ENCODE peak calls at places on chromosomes 3 and 15, in ten cellular contexts. I is astrocyte of the spinal cord, Y is ovary, S is bronchial epithelial cell, F is uterus, B is brain microvascular endothelial cell, Z is breast epithelium, G is tibial artery, H is cardiac muscle cell, C is Panc1. Q is an unnamed sample.

GRCh38 chr15:46956456-46956855 is 760.8 kb upstream of the SEMA6D start:
- DNase-seq in I (no peak), Y (no peak), S (no peak), F (no peak), B (no peak), Z (no peak), G (no peak), H (no peak), C (no peak), Q (no peak)

GRCh38 chr3:13189639-13190375 is 116.6 kb upstream of the IQSEC1 start:
- DNase-seq in I (no peak), Y (no peak), S (peak), F (no peak), B (peak), Z (peak), G (peak), H (no peak), C (no peak), Q (peak)

GRCh38 chr15:57559875-57560274 is 31.8 kb upstream of the MYZAP start:
- DNase-seq in I (peak), Y (peak), S (peak), F (peak), B (peak), Z (peak), G (peak), H (peak), C (peak), Q (no peak)

GRCh38 chr3:191499307-191500125 is 38.6 kb downstream of the PYDC2 start:
- DNase-seq in I (peak), Y (peak), S (peak), F (peak), B (peak), Z (peak), G (no peak), H (peak), C (no peak), Q (no peak)

GRCh38 chr3:197242784-197243432 is 55.5 kb downstream of the DLG1 start:
- DNase-seq in I (no peak), Y (no peak), S (peak), F (no peak), B (no peak), Z (no peak), G (no peak), H (no peak), C (no peak), Q (no peak)

GRCh38 chr3:184894051-184894450 is 82.1 kb downstream of the VPS8 start:
- DNase-seq in I (no peak), Y (no peak), S (no peak), F (no peak), B (no peak), Z (no peak), G (no peak), H (no peak), C (no peak), Q (no peak)

GRCh38 chr15:90680371-90680935 is 36.7 kb upstream of the BLM start:
- DNase-seq in I (peak), Y (no peak), S (peak), F (peak), B (peak), Z (no peak), G (peak), H (no peak), C (no peak), Q (no peak)

GRCh38 chr3:177703788-177704187 is 506.5 kb upstream of the TBL1XR1 start:
- DNase-seq in I (no peak), Y (no peak), S (peak), F (no peak), B (peak), Z (no peak), G (no peak), H (no peak), C (no peak), Q (no peak)

GRCh38 chr3:30299674-30300423 is 306.6 kb upstream of the TGFBR2 start:
- DNase-seq in I (peak), Y (no peak), S (peak), F (no peak), B (no peak), Z (no peak), G (no peak), H (no peak), C (no peak), Q (no peak)

GRCh38 chr3:143171141-143171651 is 51.6 kb downstream of the CHST2 start:
- DNase-seq in I (peak), Y (no peak), S (no peak), F (no peak), B (peak), Z (no peak), G (no peak), H (no peak), C (no peak), Q (no peak)

GRCh38 chr3:122151480-122151879 is 32.0 kb upstream of the CASR start:
- DNase-seq in I (no peak), Y (no peak), S (peak), F (no peak), B (no peak), Z (no peak), G (no peak), H (no peak), C (no peak), Q (no peak)

GRCh38 chr15:74514039-74514438 is 27.0 kb upstream of the ARID3B start:
- DNase-seq in I (no peak), Y (no peak), S (no peak), F (no peak), B (no peak), Z (no peak), G (no peak), H (no peak), C (no peak), Q (no peak)

GRCh38 chr3:95334461-95334860 is 1271.6 kb downstream of the NSUN3 start:
- DNase-seq in I (no peak), Y (no peak), S (no peak), F (no peak), B (no peak), Z (no peak), G (no peak), H (no peak), C (no peak), Q (no peak)

GRCh38 chr3:29353807-29354206 is 72.9 kb downstream of the RBMS3 start:
- DNase-seq in I (no peak), Y (no peak), S (no peak), F (no peak), B (no peak), Z (no peak), G (no peak), H (no peak), C (no peak), Q (no peak)

GRCh38 chr3:178483704-178484103 is 52.5 kb upstream of the KCNMB2 start:
- DNase-seq in I (no peak), Y (no peak), S (no peak), F (no peak), B (no peak), Z (no peak), G (no peak), H (no peak), C (no peak), Q (peak)

GRCh38 chr15:74865316-74865715 is 7.8 kb downstream of the SCAMP2 start:
- DNase-seq in I (no peak), Y (no peak), S (peak), F (no peak), B (no peak), Z (no peak), G (no peak), H (no peak), C (no peak), Q (no peak)

GRCh38 chr15:52518487-52518886 is 10.2 kb downstream of the MYO5A start:
- DNase-seq in I (peak), Y (no peak), S (no peak), F (no peak), B (no peak), Z (no peak), G (no peak), H (no peak), C (no peak), Q (no peak)

GRCh38 chr15:27820232-27820631 is 278.9 kb downstream of the OCA2 start:
- DNase-seq in I (peak), Y (no peak), S (peak), F (no peak), B (peak), Z (no peak), G (no peak), H (no peak), C (no peak), Q (no peak)

GRCh38 chr3:86948840-86949239 is 42.1 kb downstream of the VGLL3 start:
- DNase-seq in I (peak), Y (no peak), S (peak), F (no peak), B (no peak), Z (no peak), G (no peak), H (no peak), C (no peak), Q (no peak)

GRCh38 chr15:65987100-65987499 is 117.8 kb downstream of the RAB11A start:
- DNase-seq in I (no peak), Y (no peak), S (no peak), F (no peak), B (no peak), Z (no peak), G (no peak), H (no peak), C (no peak), Q (no peak)

GRCh38 chr15:43081283-43081682 is 24.6 kb downstream of the UBR1 start:
- DNase-seq in I (no peak), Y (no peak), S (no peak), F (no peak), B (no peak), Z (no peak), G (no peak), H (no peak), C (no peak), Q (no peak)

GRCh38 chr3:49792371-49793150 is 6.2 kb upstream of the IP6K1 start:
- DNase-seq in I (no peak), Y (peak), S (no peak), F (no peak), B (no peak), Z (no peak), G (no peak), H (no peak), C (no peak), Q (no peak)

GRCh38 chr15:90154861-90155626 is 46.1 kb upstream of the SEMA4B start:
- DNase-seq in I (peak), Y (no peak), S (peak), F (no peak), B (no peak), Z (no peak), G (no peak), H (no peak), C (peak), Q (no peak)

GRCh38 chr3:44114142-44114541 is 127.5 kb upstream of the TOPAZ1 start:
- DNase-seq in I (no peak), Y (no peak), S (no peak), F (no peak), B (peak), Z (no peak), G (no peak), H (peak), C (no peak), Q (no peak)

GRCh38 chr3:194089357-194090177 is 46.4 kb upstream of the HES1 start:
- DNase-seq in I (peak), Y (peak), S (peak), F (peak), B (peak), Z (peak), G (peak), H (no peak), C (peak), Q (peak)

GRCh38 chr3:122245513-122246174 is 62.2 kb downstream of the CASR start:
- DNase-seq in I (peak), Y (no peak), S (peak), F (no peak), B (peak), Z (no peak), G (no peak), H (no peak), C (no peak), Q (no peak)

GRCh38 chr3:175346573-175347356 is 487.6 kb downstream of the NAALADL2 start:
- DNase-seq in I (peak), Y (peak), S (peak), F (peak), B (peak), Z (peak), G (peak), H (no peak), C (peak), Q (peak)

GRCh38 chr3:188595890-188596376 is 442.0 kb downstream of the LPP start:
- DNase-seq in I (peak), Y (no peak), S (peak), F (no peak), B (no peak), Z (no peak), G (no peak), H (no peak), C (no peak), Q (no peak)

GRCh38 chr3:145780301-145780700 is 380.7 kb downstream of the PLOD2 start:
- DNase-seq in I (no peak), Y (no peak), S (no peak), F (no peak), B (no peak), Z (no peak), G (no peak), H (no peak), C (no peak), Q (no peak)

GRCh38 chr3:37812497-37812896 is 49.2 kb upstream of the CTDSPL start:
- DNase-seq in I (peak), Y (no peak), S (no peak), F (no peak), B (peak), Z (no peak), G (peak), H (no peak), C (no peak), Q (no peak)

GRCh38 chr15:73956276-73957086 is 30.2 kb downstream of the LOXL1 start:
- DNase-seq in I (peak), Y (no peak), S (peak), F (peak), B (peak), Z (peak), G (peak), H (no peak), C (peak), Q (no peak)

GRCh38 chr3:64240959-64241358 is 15.7 kb upstream of the PRICKLE2 start:
- DNase-seq in I (no peak), Y (no peak), S (no peak), F (no peak), B (no peak), Z (no peak), G (no peak), H (no peak), C (no peak), Q (no peak)

GRCh38 chr3:64239841-64240240 is 14.6 kb upstream of the PRICKLE2 start:
- DNase-seq in I (no peak), Y (no peak), S (no peak), F (no peak), B (no peak), Z (no peak), G (no peak), H (no peak), C (no peak), Q (no peak)

GRCh38 chr3:64237083-64237482 is 11.8 kb upstream of the PRICKLE2 start:
- DNase-seq in I (no peak), Y (no peak), S (no peak), F (no peak), B (no peak), Z (no peak), G (no peak), H (no peak), C (no peak), Q (no peak)

GRCh38 chr3:64240445-64240844 is 15.2 kb upstream of the PRICKLE2 start:
- DNase-seq in I (peak), Y (no peak), S (no peak), F (no peak), B (no peak), Z (no peak), G (no peak), H (no peak), C (no peak), Q (no peak)

GRCh38 chr3:64238971-64239667 is 13.9 kb upstream of the PRICKLE2 start:
- DNase-seq in I (peak), Y (peak), S (peak), F (peak), B (peak), Z (no peak), G (peak), H (peak), C (no peak), Q (no peak)
- H3K4me3 ChIP-seq in I (no peak), Y (no peak), S (no peak), F (no peak), B (no peak), Z (peak), G (peak), H (no peak), C (no peak), Q (peak)

DNA sequence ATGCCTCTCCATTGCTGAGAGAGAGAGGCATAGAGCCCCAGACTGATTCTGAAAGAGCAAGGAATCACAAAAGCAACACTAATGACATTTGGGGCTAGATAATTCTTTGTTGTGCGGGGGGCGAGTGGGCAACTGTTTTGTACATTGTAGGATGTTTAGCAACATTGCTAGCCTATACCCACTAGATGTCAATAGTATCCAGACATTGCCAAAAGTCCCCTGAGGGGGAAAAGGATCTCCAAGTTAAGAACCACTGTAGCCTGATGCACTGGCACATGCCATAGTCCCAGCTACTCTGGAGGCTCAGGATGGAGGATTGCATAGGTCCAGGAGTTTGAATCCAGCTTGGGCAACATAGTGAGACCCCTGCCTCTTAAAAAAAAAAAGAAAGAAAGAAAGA is 22.8 kb upstream of the GOLM2 start:
- DNase-seq in I (no peak), Y (no peak), S (no peak), F (no peak), B (no peak), Z (no peak), G (no peak), H (no peak), C (no peak), Q (no peak)
- TF ChIP-seq CTCF in I (peak), Y (no peak), S (no peak), F (no peak), B (peak), Z (no peak), G (no peak), H (no peak), C (no peak), Q (peak)

DNA sequence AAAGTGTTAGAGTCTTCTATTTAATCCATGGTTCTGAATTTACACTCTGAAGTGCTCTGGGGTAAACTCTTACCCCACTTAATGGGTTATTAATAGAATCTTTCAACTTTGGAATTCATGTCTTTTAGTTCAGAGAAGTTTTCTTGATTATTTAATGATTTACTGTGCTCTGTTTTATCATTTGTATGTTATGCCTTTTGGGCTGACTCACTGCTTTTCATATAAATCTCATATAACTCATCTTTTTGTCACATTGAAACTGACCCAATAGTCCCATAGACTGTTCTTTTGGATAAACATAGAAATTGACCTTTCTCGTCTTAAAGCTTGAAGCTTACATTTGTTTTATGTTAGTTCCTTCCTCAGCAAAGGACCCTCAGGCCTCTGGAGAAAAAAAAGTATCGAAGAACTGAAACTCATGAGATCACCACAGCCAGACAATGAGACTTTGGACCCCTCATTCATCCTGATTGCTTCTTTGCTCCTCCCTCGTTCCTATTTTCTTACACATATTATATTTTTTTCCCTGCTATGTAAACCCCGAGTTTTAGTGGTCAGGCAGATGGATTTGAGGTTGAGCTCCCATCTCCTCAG is 229.1 kb upstream of the CBLB start:
- DNase-seq in I (peak), Y (no peak), S (no peak), F (no peak), B (no peak), Z (no peak), G (no peak), H (no peak), C (no peak), Q (no peak)
- H3K4me3 ChIP-seq in I (no peak), Y (no peak), S (no peak), F (no peak), B (no peak), Z (no peak), G (no peak), H (no peak), C (no peak), Q (no peak)

GRCh38 chr3:112653881-112654300 is 12.9 kb upstream of the CCDC80 start:
- DNase-seq in I (peak), Y (peak), S (peak), F (peak), B (peak), Z (no peak), G (no peak), H (no peak), C (no peak), Q (no peak)

GRCh38 chr3:112656045-112656444 is 15.1 kb upstream of the CCDC80 start:
- DNase-seq in I (peak), Y (no peak), S (peak), F (no peak), B (no peak), Z (no peak), G (no peak), H (no peak), C (no peak), Q (no peak)

GRCh38 chr3:112653209-112653871 is 12.4 kb upstream of the CCDC80 start:
- DNase-seq in I (peak), Y (no peak), S (peak), F (no peak), B (peak), Z (no peak), G (peak), H (no peak), C (no peak), Q (no peak)

GRCh38 chr3:112654979-112655378 is 14.0 kb upstream of the CCDC80 start:
- DNase-seq in I (peak), Y (no peak), S (no peak), F (no peak), B (no peak), Z (no peak), G (no peak), H (no peak), C (no peak), Q (no peak)

GRCh38 chr3:112654492-112654891 is 13.5 kb upstream of the CCDC80 start:
- DNase-seq in I (no peak), Y (no peak), S (peak), F (no peak), B (no peak), Z (no peak), G (no peak), H (no peak), C (no peak), Q (no peak)
- TF ChIP-seq CTCF in I (no peak), Y (no peak), S (no peak), F (no peak), B (no peak), Z (no peak), G (no peak), H (no peak), C (no peak), Q (no peak)

DNA sequence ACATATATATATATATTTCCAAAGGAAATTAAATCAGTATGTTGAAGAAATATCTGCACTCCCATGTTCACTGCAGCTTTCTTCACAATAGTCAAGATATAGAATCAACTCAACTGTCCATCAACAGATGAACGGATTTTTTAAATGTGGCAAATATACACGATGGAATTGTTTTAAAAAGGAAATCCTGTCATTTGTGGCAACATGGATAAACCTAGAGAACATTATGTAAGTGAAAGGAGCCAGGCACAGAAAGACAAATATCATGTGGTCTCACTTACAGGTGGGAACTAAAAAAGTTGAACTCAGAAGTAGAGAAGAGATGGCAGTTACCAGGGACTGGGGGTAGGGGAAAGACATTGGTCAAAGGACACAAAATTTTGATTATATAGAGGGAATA is 253.7 kb downstream of the ULK4 start:
- DNase-seq in I (no peak), Y (no peak), S (no peak), F (no peak), B (no peak), Z (no peak), G (no peak), H (no peak), C (no peak), Q (no peak)
- H3K4me3 ChIP-seq in I (no peak), Y (no peak), S (no peak), F (no peak), B (no peak), Z (no peak), G (no peak), H (no peak), C (no peak), Q (no peak)

Q was measured in epithelial cell of proximal tubule.